ENCODE peak calls at places on chromosomes 5 and 9, in seven cellular contexts. P is Peyer's patch, G is fibroblast of mammary gland, Q is H7, H is astrocyte of the cerebellum, N is fibroblast of villous mesenchyme, L is body of pancreas. E is an unnamed sample.

GRCh38 chr9:137406876-137407589 is 15.9 kb downstream of the EXD3 start:
- DNase-seq in P (peak), G (peak), Q (peak), H (no peak), N (peak), L (peak), E (peak)

GRCh38 chr5:41918105-41918504 is 7.0 kb upstream of the FBXO4 start:
- DNase-seq in P (no peak), G (no peak), Q (no peak), H (no peak), N (no peak), L (no peak), E (no peak)

GRCh38 chr5:5481206-5481605 is 58.7 kb downstream of the ICE1 start:
- DNase-seq in P (no peak), G (no peak), Q (no peak), H (no peak), N (no peak), L (no peak), E (no peak)

GRCh38 chr5:79689541-79690466 is at the start of gene CMYA5:
- DNase-seq in P (no peak), G (peak), Q (peak), H (no peak), N (peak), L (peak), E (peak)

GRCh38 chr9:130030821-130031481 is 12.0 kb downstream of the FNBP1 start:
- DNase-seq in P (no peak), G (no peak), Q (no peak), H (no peak), N (no peak), L (no peak), E (no peak)

GRCh38 chr5:103860327-103860726 is 297.7 kb upstream of the NUDT12 start:
- DNase-seq in P (no peak), G (no peak), Q (no peak), H (no peak), N (no peak), L (no peak), E (no peak)

GRCh38 chr5:150400327-150401075 is 12.2 kb downstream of the CD74 start:
- DNase-seq in P (no peak), G (no peak), Q (no peak), H (no peak), N (no peak), L (no peak), E (no peak)

GRCh38 chr9:36191696-36192095 is 975 bp downstream of the CLTA start:
- DNase-seq in P (no peak), G (no peak), Q (no peak), H (no peak), N (no peak), L (no peak), E (peak)

GRCh38 chr5:162163663-162164062 is 96.1 kb downstream of the GABRG2 start:
- DNase-seq in P (no peak), G (no peak), Q (no peak), H (no peak), N (no peak), L (no peak), E (no peak)

DNA sequence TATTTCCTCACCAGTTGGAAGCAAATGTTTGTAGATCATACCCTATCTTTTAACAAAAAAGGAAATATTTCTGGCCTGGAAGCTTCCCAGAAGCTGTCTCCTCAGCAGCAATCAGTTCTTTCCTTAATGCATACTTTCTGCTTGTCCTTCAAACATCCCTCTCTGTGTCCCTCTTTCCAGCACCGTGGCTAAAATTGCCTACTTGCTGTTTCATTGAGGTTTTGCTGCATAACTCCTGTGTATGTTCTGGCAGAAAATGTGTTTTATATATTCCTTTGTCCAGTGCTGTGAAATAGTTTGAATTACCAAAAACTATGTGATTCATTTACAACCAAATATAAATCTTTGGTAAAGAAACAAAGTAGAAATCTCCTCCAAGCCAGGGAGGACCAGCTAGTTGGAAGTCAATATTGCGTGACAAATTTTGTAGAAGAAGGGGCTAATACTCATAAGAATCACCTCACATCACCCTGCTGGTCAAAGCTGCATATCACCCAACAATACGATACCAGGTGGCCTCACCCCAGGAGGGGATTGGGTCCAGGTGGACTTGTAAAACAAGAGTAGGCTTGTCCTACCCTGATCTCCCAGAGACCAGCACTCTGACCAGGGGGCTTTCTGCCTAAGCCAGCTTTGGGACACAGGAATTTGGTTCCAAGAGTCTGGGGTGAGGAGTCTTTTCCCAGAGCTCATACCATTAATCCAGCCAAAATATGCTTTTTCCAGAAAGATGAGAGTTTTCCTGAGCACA is 198.4 kb upstream of the SNX2 start:
- DNase-seq in P (no peak), G (no peak), Q (no peak), H (peak), N (no peak), L (no peak), E (peak)
- H3K4me3 ChIP-seq in P (no peak), G (no peak), Q (no peak), H (no peak), N (no peak), L (no peak), E (no peak)

GRCh38 chr5:31361234-31361633 is 167.7 kb downstream of the CDH6 start:
- DNase-seq in P (no peak), G (peak), Q (no peak), H (no peak), N (peak), L (no peak), E (peak)
- H3K4me3 ChIP-seq in P (no peak), G (no peak), Q (no peak), H (no peak), N (no peak), L (no peak), E (no peak)

GRCh38 chr5:133229931-133230664 is 178.3 kb downstream of the HSPA4 start:
- DNase-seq in P (no peak), G (peak), Q (peak), H (no peak), N (no peak), L (no peak), E (no peak)
- H3K4me3 ChIP-seq in P (no peak), G (no peak), Q (no peak), H (no peak), N (no peak), L (no peak), E (no peak)

GRCh38 chr5:180209137-180209581 is at the start of gene RASGEF1C:
- DNase-seq in P (no peak), G (peak), Q (peak), H (peak), N (peak), L (peak), E (peak)
- H3K4me3 ChIP-seq in P (peak), G (no peak), Q (peak), H (peak), N (peak), L (no peak), E (peak)

DNA sequence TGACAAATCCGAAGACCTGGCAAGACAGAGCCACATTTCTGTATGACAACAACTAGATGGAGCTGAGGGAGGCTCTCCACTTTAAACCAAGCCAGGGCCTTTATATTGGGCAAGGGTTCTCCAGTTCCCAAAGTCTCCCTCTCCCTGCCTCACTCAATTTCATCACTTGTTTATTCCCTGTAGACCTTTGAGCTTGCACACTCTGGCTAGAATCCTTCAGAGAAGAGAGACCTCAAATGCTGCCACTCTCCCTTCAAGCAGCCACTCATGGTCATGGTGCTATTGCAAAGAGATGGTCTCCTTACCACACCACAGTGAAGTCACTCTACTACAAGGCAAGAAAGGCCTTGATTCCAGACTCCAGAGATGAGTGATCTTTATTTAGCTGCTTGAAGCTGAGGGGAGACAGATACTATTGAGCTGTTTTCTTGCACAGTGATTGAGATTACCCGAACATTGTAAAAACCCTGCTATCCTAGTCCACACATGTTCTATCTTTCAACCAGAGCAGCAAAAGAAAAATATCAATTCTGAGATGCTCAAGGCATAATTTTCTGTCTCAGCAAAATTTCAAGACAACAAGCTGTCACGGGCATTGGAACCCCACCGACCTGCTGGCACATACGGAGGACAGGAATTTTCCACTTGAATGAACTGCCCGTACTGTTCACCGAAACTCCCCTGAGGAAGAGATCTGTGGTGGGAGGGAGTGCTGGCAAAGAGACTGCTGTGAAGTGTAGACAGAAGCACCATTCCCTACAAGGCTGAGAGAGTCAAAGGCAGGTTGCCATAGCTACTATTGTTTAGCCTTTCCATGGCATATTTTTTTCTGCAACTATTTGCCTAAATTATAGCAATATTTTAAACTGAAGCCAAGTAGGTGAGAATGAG is 81.1 kb downstream of the CDO1 start:
- DNase-seq in P (no peak), G (peak), Q (peak), H (no peak), N (no peak), L (no peak), E (no peak)
- H3K4me3 ChIP-seq in P (no peak), G (no peak), Q (no peak), H (no peak), N (no peak), L (no peak), E (peak)